ENCODE peak calls at places on chromosomes 7 and 10, in four cellular contexts. E, G, Q and K are unnamed samples.

GRCh38 chr10:70255329-70256299 is 22.4 kb upstream of the PPA1 start:
- DNase-seq in E (no peak), G (peak), Q (peak), K (no peak)

GRCh38 chr10:48428896-48429295 is 122.4 kb downstream of the MAPK8 start:
- DNase-seq in E (no peak), G (no peak), Q (no peak), K (no peak)

GRCh38 chr10:97827778-97828291 is 21.8 kb upstream of the GOLGA7B start:
- DNase-seq in E (no peak), G (peak), Q (no peak), K (no peak)

GRCh38 chr7:43914795-43915194 is 8.4 kb upstream of the URGCP start:
- DNase-seq in E (no peak), G (no peak), Q (no peak), K (no peak)

GRCh38 chr7:43784030-43785001 is 25.8 kb downstream of the BLVRA start:
- DNase-seq in E (no peak), G (no peak), Q (no peak), K (no peak)

GRCh38 chr7:16739863-16740622 is 13.5 kb upstream of the TSPAN13 start:
- DNase-seq in E (no peak), G (peak), Q (no peak), K (no peak)

GRCh38 chr7:96337519-96337918 is 15.6 kb upstream of the SLC25A13 start:
- DNase-seq in E (no peak), G (no peak), Q (no peak), K (no peak)

GRCh38 chr7:37076668-37077067 is 352.4 kb upstream of the AOAH start:
- DNase-seq in E (no peak), G (no peak), Q (no peak), K (no peak)

GRCh38 chr10:17228081-17229015 is at the start of gene VIM:
- DNase-seq in E (peak), G (peak), Q (peak), K (peak)

GRCh38 chr7:123198668-123199652 is 809 bp downstream of the SLC13A1 start:
- DNase-seq in E (no peak), G (no peak), Q (no peak), K (no peak)

GRCh38 chr10:92839191-92840085 is 8.9 kb upstream of the EXOC6 start:
- DNase-seq in E (peak), G (peak), Q (peak), K (peak)

GRCh38 chr7:151621961-151622360 is 102.3 kb upstream of the RHEB start:
- DNase-seq in E (no peak), G (no peak), Q (no peak), K (no peak)